ENCODE peak calls at places on chromosome 3, in seven cellular contexts. X, E, G, S, R, V and W are unnamed samples.
A peak's percentile ranks its signal among the peaks of the same experiment; 100 is the strongest.

GRCh38 chr3:187750041-187750512 is 4.8 kb upstream of the BCL6 start:
- DNase-seq in X (no peak), E (peak; percentile 65), G (peak; percentile 70), S (no peak), R (peak; percentile 42), V (peak; percentile 82), W (peak; percentile 89)

GRCh38 chr3:172595648-172596393 is 72.6 kb upstream of the TNFSF10 start:
- DNase-seq in X (no peak), E (no peak), G (peak; percentile 11), S (peak; percentile 33), R (peak; percentile 40), V (peak; percentile 48), W (no peak)

GRCh38 chr3:110016235-110016634 is 678.9 kb upstream of the DPPA4 start:
- DNase-seq in X (no peak), E (no peak), G (no peak), S (no peak), R (no peak), V (no peak), W (no peak)

GRCh38 chr3:111073186-111073585 is 1.6 kb downstream of the NECTIN3 start:
- DNase-seq in X (no peak), E (no peak), G (no peak), S (no peak), R (peak; percentile 74), V (no peak), W (no peak)

GRCh38 chr3:153901991-153902390 is 219.2 kb upstream of the ARHGEF26 start:
- DNase-seq in X (no peak), E (no peak), G (no peak), S (no peak), R (peak; percentile 2), V (no peak), W (no peak)

GRCh38 chr3:170424879-170425278 is 6.2 kb downstream of the CLDN11 start:
- DNase-seq in X (no peak), E (no peak), G (no peak), S (no peak), R (no peak), V (no peak), W (no peak)

GRCh38 chr3:3305087-3305486 is 125.6 kb upstream of the CRBN start:
- DNase-seq in X (no peak), E (no peak), G (no peak), S (no peak), R (no peak), V (no peak), W (no peak)

GRCh38 chr3:1183320-1184048 is 90.7 kb downstream of the CNTN6 start:
- DNase-seq in X (no peak), E (no peak), G (no peak), S (no peak), R (peak; percentile 50), V (no peak), W (no peak)

GRCh38 chr3:109460961-109461360 is 123.6 kb upstream of the DPPA4 start:
- DNase-seq in X (no peak), E (no peak), G (no peak), S (no peak), R (no peak), V (no peak), W (no peak)

GRCh38 chr3:196003611-196004010 is 78.3 kb downstream of the TFRC start:
- DNase-seq in X (no peak), E (no peak), G (no peak), S (no peak), R (no peak), V (no peak), W (no peak)

GRCh38 chr3:33196538-33196937 is 22.1 kb downstream of the SUSD5 start:
- DNase-seq in X (no peak), E (no peak), G (no peak), S (no peak), R (no peak), V (no peak), W (no peak)

GRCh38 chr3:113685956-113686721 is 10.3 kb downstream of the USF3 start:
- DNase-seq in X (no peak), E (no peak), G (no peak), S (no peak), R (peak; percentile 59), V (no peak), W (peak; percentile 60)

GRCh38 chr3:12437861-12438260 is 46.4 kb upstream of the TSEN2 start:
- DNase-seq in X (no peak), E (no peak), G (no peak), S (no peak), R (no peak), V (no peak), W (peak; percentile 48)

GRCh38 chr3:12438318-12438717 is 46.0 kb upstream of the TSEN2 start:
- DNase-seq in X (no peak), E (no peak), G (no peak), S (no peak), R (no peak), V (no peak), W (peak; percentile 28)

GRCh38 chr3:12439161-12439560 is 45.1 kb upstream of the TSEN2 start:
- DNase-seq in X (no peak), E (no peak), G (no peak), S (no peak), R (no peak), V (no peak), W (peak; percentile 22)

GRCh38 chr3:12437223-12437605 is 47.1 kb upstream of the TSEN2 start:
- DNase-seq in X (no peak), E (no peak), G (no peak), S (no peak), R (no peak), V (no peak), W (peak; percentile 33)

DNA sequence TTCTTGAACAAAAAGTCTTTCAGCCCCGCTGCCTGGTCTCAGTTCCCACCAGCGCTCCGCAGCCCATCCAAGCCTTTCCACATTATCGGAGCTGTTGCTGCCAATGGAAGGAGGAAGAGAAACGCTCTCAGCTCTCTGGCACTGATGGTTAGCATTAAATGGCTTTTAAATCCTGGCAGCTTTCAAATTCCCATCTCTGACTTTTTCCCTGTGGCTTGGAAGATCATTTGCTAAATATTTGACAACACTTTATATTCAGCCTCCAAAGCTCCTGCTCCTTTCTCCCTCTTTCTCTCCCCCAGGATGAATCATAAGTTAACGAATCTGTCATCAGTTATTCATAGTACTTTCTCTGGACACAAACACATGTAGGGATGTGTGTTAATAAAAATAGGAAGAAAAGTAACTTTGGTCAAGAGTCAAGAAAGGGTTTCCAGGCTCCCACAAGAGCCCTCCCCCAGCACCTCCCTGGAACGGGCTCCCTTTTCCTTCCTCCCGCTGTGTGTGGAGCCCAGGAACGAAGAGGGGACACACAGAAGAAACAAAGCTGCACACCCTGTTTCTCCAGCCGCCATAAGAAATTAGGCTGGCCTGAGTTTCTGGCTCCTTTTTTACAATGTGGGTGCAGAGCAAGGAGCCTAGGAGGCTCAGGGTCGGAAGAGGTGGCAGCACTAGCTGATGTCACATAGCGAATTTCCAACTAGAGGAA is 47.6 kb upstream of the TSEN2 start:
- DNase-seq in X (no peak), E (no peak), G (no peak), S (no peak), R (peak; percentile 52), V (no peak), W (peak; percentile 31)
- H3K4me3 ChIP-seq in X (no peak overlapping the region), E (no peak overlapping the region), G (no peak overlapping the region), S (no peak overlapping the region), R (no peak overlapping the region), V (no peak overlapping the region), W (no peak overlapping the region)

GRCh38 chr3:133459400-133459799 is 59.5 kb downstream of the BFSP2 start:
- DNase-seq in X (no peak), E (no peak), G (no peak), S (no peak), R (no peak), V (no peak), W (no peak)

GRCh38 chr3:133463441-133463860 is 63.6 kb downstream of the BFSP2 start:
- DNase-seq in X (no peak), E (no peak), G (no peak), S (no peak), R (no peak), V (no peak), W (no peak)

GRCh38 chr3:133464573-133464972 is 64.7 kb downstream of the BFSP2 start:
- DNase-seq in X (peak; percentile 41), E (no peak), G (no peak), S (no peak), R (peak; percentile 56), V (no peak), W (no peak)

GRCh38 chr3:133460809-133461208 is 61.0 kb downstream of the BFSP2 start:
- DNase-seq in X (no peak), E (no peak), G (no peak), S (no peak), R (peak; percentile 11), V (no peak), W (no peak)

GRCh38 chr3:133461291-133461690 is 61.4 kb downstream of the BFSP2 start:
- DNase-seq in X (no peak), E (no peak), G (no peak), S (no peak), R (no peak), V (no peak), W (no peak)
- H3K9ac ChIP-seq in X (no peak overlapping the region), E (no peak overlapping the region), G (no peak overlapping the region), S (no peak overlapping the region), R (no peak overlapping the region), V (no peak overlapping the region), W (no peak overlapping the region)

GRCh38 chr3:46091046-46091445 is 63.8 kb upstream of the XCR1 start:
- DNase-seq in X (no peak), E (no peak), G (no peak), S (no peak), R (no peak), V (no peak), W (no peak)

GRCh38 chr3:46093327-46093932 is 66.1 kb upstream of the XCR1 start:
- DNase-seq in X (no peak), E (no peak), G (no peak), S (no peak), R (no peak), V (no peak), W (no peak)

GRCh38 chr3:46090161-46090591 is 62.9 kb upstream of the XCR1 start:
- DNase-seq in X (no peak), E (no peak), G (no peak), S (no peak), R (no peak), V (no peak), W (no peak)

GRCh38 chr3:46092704-46093085 is 65.4 kb upstream of the XCR1 start:
- DNase-seq in X (no peak), E (no peak), G (no peak), S (no peak), R (no peak), V (no peak), W (no peak)

DNA sequence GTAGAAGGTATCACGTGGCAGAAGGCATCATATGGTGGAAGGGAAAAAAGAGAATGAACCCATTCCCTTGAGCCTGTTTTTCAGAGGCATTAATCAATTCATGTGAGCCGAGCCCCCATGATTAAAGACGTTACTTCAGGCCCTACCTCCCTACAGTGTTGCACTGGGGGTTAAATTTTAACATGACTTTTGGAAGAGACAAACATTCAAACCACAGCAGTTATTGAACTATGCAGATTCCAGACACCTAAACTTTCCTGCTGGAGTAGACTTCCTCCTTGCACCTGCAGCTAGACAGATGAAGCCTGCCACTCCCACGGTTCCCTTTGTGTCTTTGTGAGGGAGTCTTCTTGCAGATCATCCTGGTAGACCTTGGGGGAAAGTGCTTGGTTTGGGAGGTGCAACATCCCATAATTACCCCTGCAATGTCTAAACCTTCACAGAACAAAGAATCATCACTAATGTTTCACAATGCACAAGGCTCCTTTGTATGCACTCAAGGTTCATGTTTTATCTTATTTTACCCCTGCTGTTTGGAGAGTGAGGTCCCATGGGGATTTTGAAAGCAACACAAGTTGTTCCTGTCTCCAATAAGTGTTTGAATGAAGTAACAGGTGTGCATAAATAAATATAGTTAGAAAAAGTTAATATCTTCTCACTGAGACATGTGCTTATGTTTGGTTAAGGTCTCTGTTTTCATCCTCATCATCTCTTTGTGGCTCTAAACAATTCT is 64.9 kb upstream of the XCR1 start:
- DNase-seq in X (no peak), E (no peak), G (no peak), S (no peak), R (no peak), V (no peak), W (no peak)
- H3K4me3 ChIP-seq in X (no peak overlapping the region), E (no peak overlapping the region), G (no peak overlapping the region), S (no peak overlapping the region), R (no peak overlapping the region), V (no peak overlapping the region), W (no peak overlapping the region)

GRCh38 chr3:43893721-43894120 is 203.0 kb downstream of the ABHD5 start:
- DNase-seq in X (no peak), E (no peak), G (no peak), S (no peak), R (no peak), V (no peak), W (no peak)
- H3K9ac ChIP-seq in X (no peak overlapping the region), E (peak overlapping the region; percentile 36), G (no peak overlapping the region), S (peak overlapping the region; percentile 76), R (no peak overlapping the region), V (peak overlapping the region; percentile 45), W (no peak overlapping the region)